ENCODE peak calls at places on chromosomes 11 and 22, in five cellular contexts. D is colonic mucosa, O is heart left ventricle, P is fibroblast of the aortic adventitia, C is esophagus squamous epithelium. E is an unnamed sample.

GRCh38 chr11:69351460-69351859 is 57.5 kb downstream of the MYEOV start:
- DNase-seq in D (no peak), O (no peak), P (peak; percentile 87), C (no peak), E (no peak)

GRCh38 chr11:57639321-57640067 is 10.2 kb downstream of the YPEL4 start:
- DNase-seq in D (no peak), O (no peak), P (peak; percentile 31), C (no peak), E (no peak)

GRCh38 chr11:90556026-90556425 is 333.2 kb upstream of the CHORDC1 start:
- DNase-seq in D (no peak), O (no peak), P (no peak), C (no peak), E (no peak)

GRCh38 chr11:69912911-69913451 is 93.8 kb upstream of the FGF3 start:
- DNase-seq in D (no peak), O (peak; percentile 19), P (peak; percentile 15), C (no peak), E (no peak)

GRCh38 chr22:46738642-46738960 is 549 bp upstream of the CERK start:
- DNase-seq in D (no peak), O (no peak), P (no peak), C (no peak), E (no peak)

GRCh38 chr11:60951909-60952741 is at the start of gene SLC15A3:
- DNase-seq in D (peak; percentile 47), O (peak; percentile 77), P (peak; percentile 57), C (peak; percentile 65), E (peak; percentile 77)

GRCh38 chr11:10898003-10898762 is 40.3 kb upstream of the ZBED5 start:
- DNase-seq in D (no peak), O (no peak), P (no peak), C (no peak), E (no peak)

GRCh38 chr11:69939551-69940245 is 120.5 kb upstream of the FGF3 start:
- DNase-seq in D (no peak), O (peak; percentile 76), P (peak; percentile 86), C (no peak), E (peak; percentile 57)

GRCh38 chr11:120339394-120339890 is 3.2 kb downstream of the ARHGEF12 start:
- DNase-seq in D (peak; percentile 69), O (peak; percentile 49), P (peak; percentile 39), C (no peak), E (no peak)

GRCh38 chr22:48884786-48885185 is 942.9 kb downstream of the BRD1 start:
- DNase-seq in D (no peak), O (no peak), P (no peak), C (no peak), E (no peak)

GRCh38 chr11:111353776-111354600 is 25.1 kb downstream of the POU2AF1 start:
- DNase-seq in D (no peak), O (no peak), P (no peak), C (no peak), E (no peak)

GRCh38 chr11:132623496-132623895 is 908.8 kb downstream of the OPCML start:
- DNase-seq in D (no peak), O (no peak), P (no peak), C (no peak), E (no peak)

GRCh38 chr11:1263036-1263435 is 40.2 kb downstream of the MUC5B start:
- DNase-seq in D (peak; percentile 50), O (no peak), P (no peak), C (no peak), E (no peak)

GRCh38 chr11:69335461-69336386 is 41.8 kb downstream of the MYEOV start:
- DNase-seq in D (peak; percentile 13), O (no peak), P (no peak), C (no peak), E (no peak)

GRCh38 chr22:42947211-42947990 is 67.5 kb downstream of the PACSIN2 start:
- DNase-seq in D (no peak), O (peak; percentile 69), P (no peak), C (no peak), E (no peak)

GRCh38 chr11:9732453-9732852 is 68.6 kb downstream of the SWAP70 start:
- DNase-seq in D (no peak), O (no peak), P (no peak), C (no peak), E (no peak)

GRCh38 chr11:3217751-3218482 is 696 bp downstream of the MRGPRG start:
- DNase-seq in D (no peak), O (no peak), P (no peak), C (no peak), E (no peak)

GRCh38 chr11:11916981-11917399 is 75.2 kb downstream of the USP47 start:
- DNase-seq in D (no peak), O (no peak), P (peak; percentile 91), C (no peak), E (no peak)

DNA sequence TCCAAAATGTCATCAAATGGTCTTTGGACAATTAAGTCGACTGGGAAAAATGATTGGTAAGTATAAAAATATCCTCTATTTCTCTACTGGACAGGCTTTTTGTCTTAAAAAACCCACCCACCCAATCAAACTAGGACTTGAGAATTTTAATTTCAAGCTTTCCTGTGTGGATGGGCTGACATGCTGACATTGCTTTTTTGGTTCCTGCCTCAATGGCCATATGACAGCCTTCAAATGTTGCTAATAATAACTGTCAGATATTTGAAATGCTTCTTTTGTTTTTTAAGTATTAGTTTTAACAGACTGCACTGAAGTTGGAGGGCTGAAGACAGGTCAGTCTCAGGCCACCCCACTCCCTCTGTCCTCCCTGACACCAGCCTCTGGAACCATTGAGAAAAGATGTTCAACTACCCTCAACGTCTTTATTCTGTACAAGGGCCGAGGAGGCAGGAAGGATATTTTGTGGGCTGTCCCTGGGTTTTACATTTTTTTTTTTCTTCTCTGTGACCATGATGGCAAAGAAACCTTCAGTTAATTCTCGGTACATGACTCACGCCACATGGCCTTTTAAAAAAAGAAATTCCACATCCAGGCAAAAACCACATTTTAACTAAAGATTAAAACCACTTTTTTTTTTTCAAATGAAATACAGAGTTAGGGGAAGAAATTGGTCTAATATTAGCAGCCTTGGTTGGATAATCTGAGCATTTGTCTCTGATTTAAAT is 130.4 kb downstream of the SLC1A2 start:
- DNase-seq in D (no peak), O (no peak), P (peak; percentile 87), C (no peak), E (no peak)
- TF ChIP-seq CTCF in D (no peak), O (no peak), P (no peak), C (no peak), E (no peak)

GRCh38 chr22:36999463-36999862 is 19.8 kb downstream of the TST start:
- DNase-seq in D (no peak), O (no peak), P (no peak), C (no peak), E (no peak)

GRCh38 chr22:37000676-37001534 is 18.3 kb downstream of the TST start:
- DNase-seq in D (no peak), O (no peak), P (no peak), C (no peak), E (no peak)

GRCh38 chr22:37002633-37003032 is 16.6 kb downstream of the TST start:
- DNase-seq in D (no peak), O (no peak), P (no peak), C (no peak), E (no peak)

GRCh38 chr22:37001826-37002225 is 17.4 kb downstream of the TST start:
- DNase-seq in D (no peak), O (no peak), P (no peak), C (no peak), E (no peak)

DNA sequence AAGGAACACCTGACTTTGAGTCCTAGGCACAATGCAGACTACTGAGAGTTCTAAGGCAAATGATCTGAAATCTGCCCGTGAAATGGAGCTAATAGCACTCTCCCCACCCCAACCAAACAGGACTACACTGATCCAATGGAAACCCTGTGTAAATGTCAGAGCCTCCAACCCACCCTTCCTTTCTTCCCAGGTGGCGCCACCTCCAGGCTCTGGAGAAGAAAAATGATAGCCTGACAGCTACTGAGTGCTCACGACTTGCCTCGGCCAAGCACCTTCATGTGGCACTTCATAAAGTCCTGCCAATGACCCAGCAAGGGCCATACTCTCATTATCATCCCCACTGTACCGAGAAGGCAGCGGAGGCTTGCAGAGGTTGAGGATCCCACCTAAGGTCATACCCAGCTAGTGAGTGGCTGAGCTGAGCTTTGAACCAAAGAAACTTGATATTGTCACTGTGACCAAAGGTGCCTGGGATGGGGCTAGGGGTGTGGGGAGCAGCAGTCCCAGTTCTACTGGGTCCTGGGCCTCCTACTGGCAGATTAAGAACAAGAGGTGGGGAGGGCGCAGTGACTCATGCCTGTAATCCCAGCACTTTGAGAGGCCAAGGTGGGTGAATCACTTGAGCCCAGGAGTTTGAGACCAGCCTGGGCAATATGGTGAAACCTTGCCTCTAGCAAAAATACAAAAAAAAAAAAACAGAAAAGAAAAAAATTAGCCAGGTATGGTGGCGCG is 20.5 kb downstream of the TST start:
- DNase-seq in D (no peak), O (no peak), P (peak; percentile 18), C (no peak), E (no peak)
- TF ChIP-seq CTCF in D (no peak), O (no peak), P (no peak), C (no peak), E (no peak)

GRCh38 chr11:103339485-103339857 is 230.2 kb downstream of the DYNC2H1 start:
- DNase-seq in D (no peak), O (no peak), P (no peak), C (no peak), E (no peak)

DNA sequence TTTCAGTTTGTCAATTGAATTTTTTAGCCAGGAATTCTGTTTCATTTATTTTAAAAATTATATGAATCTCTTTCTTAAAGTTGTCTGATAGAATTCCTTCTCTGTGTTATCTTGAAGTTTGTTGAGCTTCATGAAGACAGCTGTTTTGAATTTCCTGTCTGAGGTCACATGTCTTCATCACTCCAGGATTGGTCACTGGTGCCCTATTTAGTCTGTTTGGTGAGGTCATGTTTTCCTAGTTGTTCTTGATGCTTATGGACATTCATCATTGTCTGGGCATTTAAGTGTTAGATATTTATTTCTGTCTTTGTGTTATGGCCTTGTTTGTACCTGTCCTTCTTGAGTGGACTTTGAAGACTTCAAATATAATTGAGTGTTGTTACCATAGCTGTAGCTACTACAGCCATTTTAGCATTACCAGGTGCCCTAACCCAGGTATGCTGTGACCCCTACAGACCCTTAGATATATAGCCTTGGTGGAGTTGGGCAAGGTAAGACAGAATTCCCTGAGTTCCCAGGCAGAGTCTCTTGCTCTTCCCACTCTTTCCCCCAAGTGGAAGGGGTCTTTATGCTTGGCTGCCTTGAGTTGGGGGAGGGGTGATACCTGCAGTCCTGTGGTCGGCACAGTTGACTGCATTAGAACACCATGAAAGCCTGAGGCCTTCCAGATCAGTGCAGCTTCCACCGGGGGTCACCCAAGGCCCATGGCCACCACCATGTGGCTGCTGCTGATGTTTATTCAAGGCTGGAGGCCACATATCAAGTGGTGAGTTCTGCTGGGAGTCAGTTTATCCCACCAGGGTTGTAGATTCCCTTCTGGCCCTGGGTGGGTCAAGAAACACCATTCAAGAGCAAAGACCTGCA is 229.6 kb downstream of the DYNC2H1 start:
- DNase-seq in D (no peak), O (no peak), P (peak; percentile 64), C (no peak), E (no peak)
- TF ChIP-seq CTCF in D (no peak), O (no peak), P (no peak), C (no peak), E (no peak)

GRCh38 chr11:63872833-63873201 is 33.9 kb downstream of the MARK2 start:
- DNase-seq in D (no peak), O (no peak), P (no peak), C (no peak), E (no peak)

GRCh38 chr11:63873381-63873780 is 34.5 kb downstream of the MARK2 start:
- DNase-seq in D (no peak), O (no peak), P (no peak), C (no peak), E (no peak)

GRCh38 chr11:63874511-63874910 is 35.6 kb downstream of the MARK2 start:
- DNase-seq in D (no peak), O (peak; percentile 57), P (no peak), C (no peak), E (no peak)

GRCh38 chr11:63870351-63871197 is 31.7 kb downstream of the MARK2 start:
- DNase-seq in D (no peak), O (no peak), P (no peak), C (no peak), E (no peak)

GRCh38 chr11:63871962-63872832 is 33.3 kb downstream of the MARK2 start:
- DNase-seq in D (peak; percentile 90), O (peak; percentile 91), P (peak; percentile 86), C (no peak), E (peak; percentile 94)
- TF ChIP-seq CTCF in D (peak; percentile 41), O (peak; percentile 61), P (peak; percentile 29), C (peak; percentile 33), E (peak; percentile 54)